ENCODE peak calls at places on chromosomes 1 and 21, in six cellular contexts. One of them, this sample, is unnamed.

GRCh38 chr1:89271616-89272015 is 1.0 kb downstream of the GBP5 start:
- DNase-seq in EL: peak
- DNase-seq in M059J: peak
- DNase-seq in HTR-8/SVneo: no peak
- DNase-seq in head of caudate nucleus: no peak
- DNase-seq in PC-3: peak
- DNase-seq in this sample: no peak

GRCh38 chr1:162868972-162869371 is 8.0 kb upstream of the CCDC190 start:
- DNase-seq in EL: no peak
- DNase-seq in M059J: no peak
- DNase-seq in HTR-8/SVneo: no peak
- DNase-seq in head of caudate nucleus: no peak
- DNase-seq in PC-3: no peak
- DNase-seq in this sample: no peak

GRCh38 chr1:245810181-245810727 is 655.5 kb downstream of the KIF26B start:
- DNase-seq in EL: no peak
- DNase-seq in M059J: no peak
- DNase-seq in HTR-8/SVneo: no peak
- DNase-seq in head of caudate nucleus: no peak
- DNase-seq in PC-3: peak
- DNase-seq in this sample: no peak

GRCh38 chr1:165114022-165114888 is 242.3 kb downstream of the LMX1A start:
- DNase-seq in EL: peak
- DNase-seq in M059J: peak
- DNase-seq in HTR-8/SVneo: peak
- DNase-seq in head of caudate nucleus: peak
- DNase-seq in PC-3: peak
- DNase-seq in this sample: peak

GRCh38 chr1:226546926-226547325 is 1.6 kb upstream of the STUM start:
- DNase-seq in EL: no peak
- DNase-seq in M059J: no peak
- DNase-seq in HTR-8/SVneo: no peak
- DNase-seq in head of caudate nucleus: no peak
- DNase-seq in PC-3: no peak
- DNase-seq in this sample: no peak

GRCh38 chr1:165898837-165899236 is 71.4 kb downstream of the UCK2 start:
- DNase-seq in EL: peak
- DNase-seq in M059J: peak
- DNase-seq in HTR-8/SVneo: peak
- DNase-seq in head of caudate nucleus: no peak
- DNase-seq in PC-3: peak
- DNase-seq in this sample: no peak

GRCh38 chr1:247647864-247648263 is 31.7 kb downstream of the OR13G1 start:
- DNase-seq in EL: no peak
- DNase-seq in M059J: no peak
- DNase-seq in HTR-8/SVneo: no peak
- DNase-seq in head of caudate nucleus: no peak
- DNase-seq in PC-3: peak
- DNase-seq in this sample: peak

GRCh38 chr1:172929006-172929405 is 121.7 kb downstream of the TNFSF18 start:
- DNase-seq in EL: peak
- DNase-seq in M059J: no peak
- DNase-seq in HTR-8/SVneo: no peak
- DNase-seq in head of caudate nucleus: no peak
- DNase-seq in PC-3: peak
- DNase-seq in this sample: no peak

GRCh38 chr1:164673584-164674214 is 114.7 kb downstream of the PBX1 start:
- DNase-seq in EL: no peak
- DNase-seq in M059J: no peak
- DNase-seq in HTR-8/SVneo: peak
- DNase-seq in head of caudate nucleus: no peak
- DNase-seq in PC-3: peak
- DNase-seq in this sample: no peak

GRCh38 chr1:44941424-44942324 is 44.7 kb downstream of the EIF2B3 start:
- DNase-seq in EL: no peak
- DNase-seq in M059J: no peak
- DNase-seq in HTR-8/SVneo: no peak
- DNase-seq in head of caudate nucleus: no peak
- DNase-seq in PC-3: peak
- DNase-seq in this sample: no peak

GRCh38 chr1:156914440-156914856 is 6.0 kb upstream of the LRRC71 start:
- DNase-seq in EL: peak
- DNase-seq in M059J: peak
- DNase-seq in HTR-8/SVneo: no peak
- DNase-seq in head of caudate nucleus: no peak
- DNase-seq in PC-3: no peak
- DNase-seq in this sample: no peak

GRCh38 chr1:6519935-6520621 is 28.6 kb upstream of the PLEKHG5 start:
- DNase-seq in EL: peak
- DNase-seq in M059J: peak
- DNase-seq in HTR-8/SVneo: no peak
- DNase-seq in head of caudate nucleus: peak
- DNase-seq in PC-3: no peak
- DNase-seq in this sample: no peak

GRCh38 chr1:25869909-25870606 is 5.5 kb downstream of the PAQR7 start:
- DNase-seq in EL: no peak
- DNase-seq in M059J: no peak
- DNase-seq in HTR-8/SVneo: no peak
- DNase-seq in head of caudate nucleus: peak
- DNase-seq in PC-3: no peak
- DNase-seq in this sample: no peak

GRCh38 chr1:97691325-97691724 is 229.5 kb downstream of the DPYD start:
- DNase-seq in EL: no peak
- DNase-seq in M059J: no peak
- DNase-seq in HTR-8/SVneo: no peak
- DNase-seq in head of caudate nucleus: no peak
- DNase-seq in PC-3: no peak
- DNase-seq in this sample: no peak

GRCh38 chr1:4369335-4369734 is 285.1 kb upstream of the AJAP1 start:
- DNase-seq in EL: no peak
- DNase-seq in M059J: no peak
- DNase-seq in HTR-8/SVneo: no peak
- DNase-seq in head of caudate nucleus: no peak
- DNase-seq in PC-3: no peak
- DNase-seq in this sample: no peak

GRCh38 chr1:26160527-26161407 is 1.9 kb downstream of the FAM110D start:
- DNase-seq in EL: no peak
- DNase-seq in M059J: no peak
- DNase-seq in HTR-8/SVneo: no peak
- DNase-seq in head of caudate nucleus: no peak
- DNase-seq in PC-3: no peak
- DNase-seq in this sample: no peak

GRCh38 chr1:151799179-151800022 is 5.8 kb downstream of the LINGO4 start:
- DNase-seq in EL: peak
- DNase-seq in M059J: peak
- DNase-seq in HTR-8/SVneo: no peak
- DNase-seq in head of caudate nucleus: peak
- DNase-seq in PC-3: no peak
- DNase-seq in this sample: no peak

GRCh38 chr21:30340714-30341573 is 3.5 kb upstream of the KRTAP27-1 start:
- DNase-seq in EL: no peak
- DNase-seq in M059J: peak
- DNase-seq in HTR-8/SVneo: peak
- DNase-seq in head of caudate nucleus: peak
- DNase-seq in PC-3: peak
- DNase-seq in this sample: peak

GRCh38 chr1:22778842-22779520 is 68.3 kb downstream of the EPHB2 start:
- DNase-seq in EL: no peak
- DNase-seq in M059J: no peak
- DNase-seq in HTR-8/SVneo: no peak
- DNase-seq in head of caudate nucleus: peak
- DNase-seq in PC-3: no peak
- DNase-seq in this sample: no peak

This sample was measured in HT-29.